ENCODE peak calls at places on chromosomes 6 and 20, in six cellular contexts. X, M, F, Y, I and J are unnamed samples.

GRCh38 chr6:70843328-70843918 is 113.4 kb downstream of the B3GAT2 start:
- DNase-seq in X (no peak), M (peak; percentile 31), F (no peak), Y (no peak), I (no peak), J (no peak)

GRCh38 chr20:10314198-10314597 is 95.6 kb downstream of the SNAP25 start:
- DNase-seq in X (peak; percentile 79), M (peak; percentile 21), F (no peak), Y (peak; percentile 59), I (no peak), J (no peak)

GRCh38 chr6:158188591-158188990 is 20.4 kb downstream of the GTF2H5 start:
- DNase-seq in X (no peak), M (no peak), F (no peak), Y (no peak), I (no peak), J (no peak)

GRCh38 chr20:58695084-58695722 is 2.6 kb downstream of the NPEPL1 start:
- DNase-seq in X (no peak), M (peak; percentile 27), F (peak; percentile 38), Y (no peak), I (no peak), J (no peak)

GRCh38 chr6:11732036-11732545 is 46.5 kb downstream of the ADTRP start:
- DNase-seq in X (peak; percentile 12), M (no peak), F (no peak), Y (peak; percentile 67), I (no peak), J (no peak)

GRCh38 chr6:117498159-117498558 is 15.7 kb downstream of the DCBLD1 start:
- DNase-seq in X (peak; percentile 87), M (no peak), F (no peak), Y (peak; percentile 88), I (no peak), J (no peak)

GRCh38 chr20:57936636-57937310 is 227.0 kb upstream of the PMEPA1 start:
- DNase-seq in X (no peak), M (no peak), F (no peak), Y (no peak), I (no peak), J (no peak)

GRCh38 chr20:17696287-17696686 is 3.5 kb upstream of the BANF2 start:
- DNase-seq in X (no peak), M (no peak), F (no peak), Y (no peak), I (no peak), J (no peak)

GRCh38 chr6:44133003-44133931 is 5.9 kb downstream of the TMEM63B start:
- DNase-seq in X (peak; percentile 39), M (peak; percentile 75), F (peak; percentile 59), Y (peak; percentile 56), I (no peak), J (peak; percentile 37)

GRCh38 chr6:168410554-168411011 is 30.4 kb upstream of the SMOC2 start:
- DNase-seq in X (no peak), M (no peak), F (peak; percentile 18), Y (no peak), I (no peak), J (no peak)

GRCh38 chr6:67663105-67663895 is 971.8 kb upstream of the ADGRB3 start:
- DNase-seq in X (no peak), M (no peak), F (no peak), Y (no peak), I (no peak), J (no peak)

GRCh38 chr20:63176448-63177133 is 39.3 kb downstream of the YTHDF1 start:
- DNase-seq in X (no peak), M (peak; percentile 39), F (peak; percentile 54), Y (peak; percentile 10), I (no peak), J (peak; percentile 39)

GRCh38 chr20:62208805-62209755 is 11.0 kb downstream of the HRH3 start:
- DNase-seq in X (no peak), M (peak; percentile 78), F (peak; percentile 80), Y (no peak), I (no peak), J (no peak)

GRCh38 chr6:163533443-163533842 is 118.9 kb downstream of the QKI start:
- DNase-seq in X (peak; percentile 97), M (no peak), F (no peak), Y (peak; percentile 95), I (no peak), J (no peak)

GRCh38 chr20:11027224-11027623 is 353.4 kb upstream of the JAG1 start:
- DNase-seq in X (no peak), M (no peak), F (no peak), Y (no peak), I (no peak), J (no peak)

GRCh38 chr20:33006776-33007375 is 628 bp upstream of the BPIFB2 start:
- DNase-seq in X (no peak), M (no peak), F (no peak), Y (no peak), I (no peak), J (no peak)

GRCh38 chr6:6315660-6316059 is 4.8 kb downstream of the F13A1 start:
- DNase-seq in X (peak; percentile 11), M (peak; percentile 70), F (peak; percentile 57), Y (peak; percentile 39), I (no peak), J (peak; percentile 44)

GRCh38 chr20:45128066-45128465 is 3.8 kb upstream of the WFDC12 start:
- DNase-seq in X (no peak), M (peak; percentile 28), F (no peak), Y (no peak), I (no peak), J (no peak)

GRCh38 chr6:56695702-56696101 is 53.0 kb upstream of the DST start:
- DNase-seq in X (peak; percentile 57), M (no peak), F (no peak), Y (no peak), I (no peak), J (no peak)

GRCh38 chr6:22664968-22665367 is 95.6 kb downstream of the HDGFL1 start:
- DNase-seq in X (no peak), M (no peak), F (no peak), Y (no peak), I (no peak), J (no peak)

GRCh38 chr6:30683980-30684338 is 2.5 kb downstream of the PPP1R18 start:
- DNase-seq in X (no peak), M (no peak), F (no peak), Y (no peak), I (no peak), J (no peak)

GRCh38 chr20:23224806-23225205 is 125.8 kb upstream of the NXT1 start:
- DNase-seq in X (no peak), M (no peak), F (no peak), Y (no peak), I (no peak), J (no peak)

GRCh38 chr6:52598123-52598823 is 21.4 kb upstream of the TRAM2 start:
- DNase-seq in X (peak; percentile 74), M (peak; percentile 96), F (peak; percentile 89), Y (peak; percentile 80), I (peak; percentile 58), J (peak; percentile 62)

DNA sequence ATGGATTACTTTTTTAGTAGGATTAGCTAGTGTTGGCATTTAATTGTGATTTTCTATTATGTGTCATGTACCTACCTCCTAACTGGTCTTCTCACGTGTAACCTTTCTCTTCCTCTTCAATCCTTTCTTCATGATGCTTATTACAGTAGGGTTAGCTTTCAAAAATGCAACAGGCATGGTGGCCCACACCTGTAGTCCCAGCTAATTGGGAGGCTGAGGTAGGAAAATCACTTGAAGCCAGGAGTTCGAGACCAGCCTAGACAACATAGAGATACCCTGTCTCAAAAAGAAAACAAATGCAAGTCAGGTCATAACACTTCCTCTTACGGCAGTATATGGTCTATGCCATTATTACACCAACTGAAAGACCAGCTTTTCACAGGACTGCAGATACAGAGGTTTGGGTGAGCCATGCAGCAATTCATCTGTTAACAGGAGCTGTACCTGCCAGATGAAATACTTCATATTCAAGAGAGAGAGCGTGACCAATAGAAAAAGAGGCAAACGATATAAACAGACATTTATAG is 195.0 kb downstream of the TMEM242 start:
- DNase-seq in X (no peak), M (no peak), F (no peak), Y (no peak), I (no peak), J (no peak)
- H2BK120ac ChIP-seq in X (no peak overlapping the region), M (no peak overlapping the region), F (no peak overlapping the region), Y (no peak overlapping the region), I (no peak overlapping the region), J (no peak overlapping the region)

DNA sequence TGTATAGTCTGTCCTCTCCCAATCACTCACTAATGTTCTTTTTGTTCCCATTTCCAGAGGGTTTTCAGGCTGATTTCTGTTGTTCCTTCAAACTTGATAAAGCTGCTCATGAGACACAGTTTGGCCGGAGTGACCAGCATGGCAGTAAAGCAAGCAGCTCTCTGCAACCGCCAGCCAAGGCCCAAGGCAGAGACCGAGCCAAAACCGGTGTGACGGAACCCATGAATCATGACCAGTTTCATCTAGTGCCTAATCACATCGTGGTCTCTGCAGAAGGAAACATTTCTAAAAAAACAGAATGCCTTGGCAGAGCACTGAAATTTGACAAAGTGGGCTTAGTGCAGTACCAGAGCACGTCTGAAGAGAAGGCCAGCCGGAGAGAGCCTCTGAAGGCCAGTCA is 14.8 kb upstream of the RPL7L1 start:
- DNase-seq in X (no peak), M (no peak), F (no peak), Y (no peak), I (no peak), J (no peak)
- H3K23ac ChIP-seq in X (no peak overlapping the region), M (no peak overlapping the region), F (no peak overlapping the region), Y (no peak overlapping the region), I (no peak overlapping the region), J (no peak overlapping the region)

GRCh38 chr6:159761135-159761872 is 541 bp upstream of the ACAT2 start:
- DNase-seq in X (no peak), M (peak; percentile 43), F (peak; percentile 45), Y (peak; percentile 39), I (no peak), J (peak; percentile 32)
- H2AK5ac ChIP-seq in X (peak overlapping the region; percentile 82), M (no peak overlapping the region), F (no peak overlapping the region), Y (peak overlapping the region; percentile 99), I (peak overlapping the region; percentile 58), J (peak overlapping the region; percentile 66)

GRCh38 chr6:152563182-152563581 is 74.0 kb downstream of the SYNE1 start:
- DNase-seq in X (no peak), M (no peak), F (no peak), Y (no peak), I (no peak), J (no peak)

GRCh38 chr6:152571089-152571488 is 66.1 kb downstream of the SYNE1 start:
- DNase-seq in X (no peak), M (no peak), F (no peak), Y (no peak), I (no peak), J (no peak)

GRCh38 chr6:152571863-152572394 is 65.2 kb downstream of the SYNE1 start:
- DNase-seq in X (no peak), M (no peak), F (no peak), Y (no peak), I (no peak), J (no peak)

DNA sequence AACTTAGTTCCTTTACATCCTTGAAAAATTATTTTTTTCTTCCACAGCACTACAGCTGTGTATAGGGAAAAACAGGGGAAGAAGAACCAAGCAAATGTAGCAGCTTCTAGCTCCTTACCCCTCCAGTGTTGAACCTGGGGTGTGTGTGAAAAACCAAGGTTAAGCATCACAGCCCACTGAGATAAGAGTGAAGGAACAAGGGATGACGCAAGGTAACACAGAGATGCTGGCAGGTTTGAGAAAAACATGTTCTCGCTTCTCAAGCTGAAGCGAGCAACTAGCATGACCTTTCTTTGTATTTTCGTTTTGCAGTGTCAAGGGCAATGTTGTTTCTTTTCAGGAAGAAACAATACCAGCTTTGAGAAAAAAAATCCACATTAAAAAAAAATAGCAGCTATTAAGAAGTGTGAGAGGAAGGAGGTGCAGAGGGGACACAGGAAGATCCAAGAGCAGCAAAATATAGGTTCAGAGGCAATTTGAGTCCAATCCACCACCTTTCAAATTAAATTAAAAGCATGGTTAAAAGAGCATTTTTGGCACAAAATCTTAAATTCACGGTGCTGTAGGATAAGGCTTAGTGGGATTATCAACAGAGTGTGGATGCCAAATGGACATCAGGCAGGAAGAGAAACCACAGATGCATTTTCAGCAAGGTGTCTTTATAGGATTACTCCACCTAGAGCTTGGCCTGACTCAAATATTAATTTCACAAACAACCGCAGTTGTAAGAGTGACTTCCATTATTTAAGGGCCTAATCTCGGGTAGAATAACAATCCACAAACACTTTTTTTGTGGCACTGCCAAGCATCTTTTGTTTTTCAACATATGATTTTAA is 70.9 kb downstream of the SYNE1 start:
- DNase-seq in X (no peak), M (no peak), F (no peak), Y (no peak), I (no peak), J (no peak)
- H2BK120ac ChIP-seq in X (no peak overlapping the region), M (no peak overlapping the region), F (no peak overlapping the region), Y (no peak overlapping the region), I (no peak overlapping the region), J (no peak overlapping the region)